ENCODE peak calls at places on chromosomes 1 and 21, in four cellular contexts. P is amygdala, D is progenitor cell of endocrine pancreas, E is MM.1S. K is an unnamed sample.

GRCh38 chr21:19908386-19908785 is 1089.8 kb upstream of the NCAM2 start:
- DNase-seq in P (no peak), D (no peak), E (no peak), K (no peak)

GRCh38 chr1:34597877-34598514 is 156.9 kb upstream of the GJB5 start:
- DNase-seq in P (peak; percentile 72), D (peak; percentile 86), E (peak; percentile 59), K (peak; percentile 42)

GRCh38 chr1:60103186-60103585 is 29.6 kb upstream of the C1orf87 start:
- DNase-seq in P (no peak), D (no peak), E (no peak), K (no peak)

GRCh38 chr1:79304131-79304530 is 297.6 kb upstream of the ADGRL4 start:
- DNase-seq in P (no peak), D (no peak), E (no peak), K (no peak)

GRCh38 chr1:224928906-224929305 is 569 bp upstream of the DNAH14 start:
- DNase-seq in P (no peak), D (no peak), E (no peak), K (no peak)

GRCh38 chr21:40177979-40178378 is 310.7 kb downstream of the PCP4 start:
- DNase-seq in P (no peak), D (no peak), E (no peak), K (no peak)

GRCh38 chr1:41678141-41678878 is 193.8 kb upstream of the EDN2 start:
- DNase-seq in P (no peak), D (no peak), E (no peak), K (no peak)

GRCh38 chr1:161943713-161944112 is 80.0 kb downstream of the OLFML2B start:
- DNase-seq in P (no peak), D (no peak), E (no peak), K (no peak)

GRCh38 chr1:193222079-193222615 is 35.7 kb upstream of the B3GALT2 start:
- DNase-seq in P (no peak), D (no peak), E (no peak), K (no peak)

GRCh38 chr1:203301331-203301668 is 4.0 kb upstream of the BTG2 start:
- DNase-seq in P (no peak), D (no peak), E (no peak), K (no peak)

GRCh38 chr1:181133969-181134418 is 45.5 kb downstream of the IER5 start:
- DNase-seq in P (no peak), D (no peak), E (no peak), K (no peak)

K was measured in anterior cingulate cortex.